ENCODE peak calls at places on chromosomes 2 and 18, in four cellular contexts. B is HepG2, F is GM12878, K is H1. D is an unnamed sample.

GRCh38 chr2:129775941-129776653 is 203.4 kb upstream of the RAB6C start:
- DNase-seq in B (no peak), F (no peak), K (no peak), D (no peak)

GRCh38 chr2:166831930-166832329 is 56.4 kb upstream of the XIRP2 start:
- DNase-seq in B (no peak), F (no peak), K (no peak), D (no peak)

GRCh38 chr2:241129086-241129871 is 20.0 kb downstream of the PASK start:
- DNase-seq in B (no peak), F (no peak), K (no peak), D (no peak)

GRCh38 chr2:28906376-28906775 is 11.9 kb downstream of the WDR43 start:
- DNase-seq in B (no peak), F (no peak), K (no peak), D (no peak)

GRCh38 chr2:56671973-56672569 is 488.3 kb downstream of the CCDC85A start:
- DNase-seq in B (no peak), F (no peak), K (no peak), D (no peak)

GRCh38 chr2:120205901-120206581 is 17.2 kb downstream of the TMEM185B start:
- DNase-seq in B (no peak), F (no peak), K (no peak), D (peak)

GRCh38 chr2:197952540-197953202 is 148.3 kb downstream of the PLCL1 start:
- DNase-seq in B (no peak), F (peak), K (no peak), D (no peak)

GRCh38 chr18:69109686-69110085 is 291.0 kb upstream of the DOK6 start:
- DNase-seq in B (no peak), F (no peak), K (no peak), D (no peak)

GRCh38 chr2:239025081-239025801 is 177.4 kb downstream of the TWIST2 start:
- DNase-seq in B (no peak), F (no peak), K (no peak), D (peak)

GRCh38 chr2:224793961-224794360 is 77.8 kb upstream of the CCDC195 start:
- DNase-seq in B (no peak), F (no peak), K (no peak), D (no peak)

GRCh38 chr2:6982934-6983589 is 65.8 kb downstream of the RNF144A start:
- DNase-seq in B (no peak), F (no peak), K (no peak), D (no peak)

GRCh38 chr2:72082021-72082739 is 65.5 kb downstream of the CYP26B1 start:
- DNase-seq in B (no peak), F (no peak), K (no peak), D (no peak)

GRCh38 chr2:72078773-72079172 is 68.9 kb downstream of the CYP26B1 start:
- DNase-seq in B (no peak), F (no peak), K (no peak), D (no peak)

GRCh38 chr2:72080286-72081145 is 67.1 kb downstream of the CYP26B1 start:
- DNase-seq in B (no peak), F (no peak), K (no peak), D (no peak)

GRCh38 chr2:72081450-72081849 is 66.2 kb downstream of the CYP26B1 start:
- DNase-seq in B (no peak), F (no peak), K (no peak), D (no peak)

DNA sequence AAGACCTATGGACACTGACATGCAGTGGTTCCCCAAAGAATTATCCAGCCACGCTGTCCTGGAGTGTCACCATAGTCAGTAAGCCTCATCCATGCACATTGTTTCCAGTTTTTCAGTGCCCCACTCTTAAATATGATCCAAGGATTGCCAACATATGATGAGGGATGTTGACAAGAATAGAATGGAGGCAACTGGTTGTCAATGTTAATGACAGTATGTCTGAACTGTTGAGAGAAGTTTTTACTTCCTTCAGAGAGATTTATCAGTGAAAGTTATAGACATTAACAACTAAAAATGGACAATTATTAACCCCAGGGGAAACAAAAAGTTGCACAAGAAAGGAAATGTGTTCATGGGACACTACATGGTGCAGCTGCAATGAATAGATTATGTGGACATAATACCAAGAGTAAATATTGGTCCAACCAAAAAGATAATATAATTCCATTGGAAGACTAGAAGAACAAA is 69.9 kb downstream of the CYP26B1 start:
- DNase-seq in B (peak), F (no peak), K (no peak), D (no peak)
- TF ChIP-seq TCF12 in B (peak), F (no peak), K (no peak), D (no peak)

DNA sequence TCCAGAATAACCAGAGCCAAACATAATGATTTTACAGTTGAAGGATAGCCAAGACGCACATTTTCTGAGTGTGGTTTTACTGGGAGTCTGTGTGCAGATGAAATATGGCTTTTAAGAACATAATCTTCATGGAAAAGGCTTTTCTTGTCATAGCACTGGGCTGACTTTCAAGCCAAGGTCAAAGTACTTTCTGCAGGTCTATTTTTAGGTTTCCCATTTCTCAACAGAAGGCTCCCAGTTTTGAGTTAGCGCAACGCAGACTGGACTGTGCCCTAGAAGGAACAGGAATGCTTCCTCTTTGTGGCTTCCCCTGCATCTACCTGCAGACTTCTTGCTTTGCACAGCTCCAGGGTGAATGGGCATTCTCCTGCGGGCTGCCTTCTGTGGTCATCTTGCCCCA is 92.3 kb upstream of the UPP2 start:
- DNase-seq in B (no peak), F (no peak), K (no peak), D (no peak)
- TF ChIP-seq TCF12 in B (no peak), F (no peak), K (no peak), D (no peak)

GRCh38 chr2:226813148-226813701 is 13.6 kb upstream of the IRS1 start:
- DNase-seq in B (no peak), F (no peak), K (no peak), D (peak)
- TF ChIP-seq TCF12 in B (no peak), F (no peak), K (no peak), D (no peak)

DNA sequence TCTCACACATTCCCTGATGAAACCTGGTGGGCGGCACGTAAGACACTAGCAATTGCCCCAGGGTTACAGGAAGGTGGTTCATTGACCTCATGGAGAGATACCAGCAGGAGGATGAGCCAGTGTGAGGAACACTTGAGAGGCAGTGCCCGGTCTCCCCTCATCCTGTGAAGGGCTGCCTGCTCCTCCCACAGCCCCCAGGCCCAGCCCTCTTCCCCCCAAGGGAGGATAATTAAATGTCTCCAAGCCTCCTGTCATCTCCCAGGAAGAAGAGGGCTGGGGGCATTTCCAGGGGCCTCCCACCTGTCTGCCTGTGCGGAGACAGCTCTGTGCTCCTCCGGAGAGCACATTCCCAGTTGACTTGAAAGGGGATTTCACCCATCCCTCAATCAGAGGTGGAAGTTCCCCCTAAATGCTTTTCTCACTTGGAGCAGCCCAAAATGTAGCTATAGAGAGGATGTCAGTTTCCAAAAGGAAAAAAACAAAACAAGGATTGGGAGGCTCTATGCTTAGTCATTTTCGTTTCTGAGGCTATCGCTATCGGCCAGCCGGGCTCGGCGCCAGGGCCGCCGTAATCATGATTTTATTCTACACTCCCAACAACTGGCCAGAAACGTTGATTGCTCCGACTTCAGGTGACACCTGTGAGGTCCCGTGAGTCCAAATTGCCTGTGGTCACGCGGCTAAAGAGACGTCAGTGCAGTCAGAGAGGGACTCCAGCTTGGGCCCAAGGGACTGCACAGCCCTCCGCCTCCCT is 7.1 kb downstream of the KCNF1 start:
- DNase-seq in B (no peak), F (no peak), K (no peak), D (no peak)
- TF ChIP-seq TCF12 in B (no peak), F (no peak), K (no peak), D (no peak)

DNA sequence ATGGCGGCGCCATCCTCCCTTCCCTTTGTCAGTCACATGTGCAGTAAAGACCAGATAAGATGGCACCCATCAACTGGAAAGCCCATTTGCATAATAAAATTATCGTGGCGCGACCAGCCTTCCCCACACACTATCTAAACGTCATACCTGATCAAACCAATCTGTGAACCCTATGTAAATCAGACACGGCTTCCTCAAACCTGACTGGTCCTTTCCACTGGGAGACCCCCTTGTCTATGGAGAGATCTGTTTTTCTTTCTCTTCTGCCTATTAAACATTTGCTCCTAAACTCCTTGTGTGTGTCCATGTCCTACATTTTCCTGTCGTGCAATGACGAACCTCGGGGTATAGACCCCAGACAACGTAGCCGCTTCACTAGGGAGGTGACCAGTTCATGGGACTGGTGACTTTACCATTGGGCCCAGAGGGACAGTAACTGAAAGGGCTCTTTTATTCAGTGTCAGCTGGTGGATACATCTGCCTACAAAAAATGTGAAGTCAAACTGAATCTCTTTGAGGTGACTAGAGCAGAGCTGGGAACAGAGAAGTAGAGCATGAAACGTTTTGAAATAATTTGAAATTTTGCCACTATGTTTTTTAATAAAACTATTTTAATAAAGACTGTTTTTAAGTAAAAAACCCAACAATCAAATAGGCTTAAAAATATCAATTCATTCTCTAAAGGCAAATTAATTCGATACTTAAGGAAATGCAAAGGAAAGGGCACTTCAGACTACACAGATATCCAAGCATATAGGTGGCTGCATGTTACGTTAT is 87.5 kb downstream of the SOCS6 start:
- DNase-seq in B (peak), F (no peak), K (no peak), D (no peak)
- TF ChIP-seq TCF12 in B (no peak), F (no peak), K (no peak), D (no peak)